ENCODE peak calls at places on chromosomes 16 and 17, in nine cellular contexts. S is pancreas; M is tibial nerve; W is thoracic aorta; I is GM23248; F is naive thymus-derived CD4-positive, alpha-beta T cell; P is brain microvascular endothelial cell; G is choroid plexus epithelial cell; U is tibial artery. T is an unnamed sample.

GRCh38 chr17:34827008-34827407 is 134.3 kb downstream of the CCT6B start:
- DNase-seq in F (no peak), G (no peak), U (no peak), P (no peak), S (no peak), I (no peak), M (no peak), W (no peak), T (no peak)

GRCh38 chr17:81909966-81910839 is 996 bp downstream of the PCYT2 start:
- DNase-seq in P (no peak), I (peak), G (no peak), W (no peak), F (no peak), U (no peak), M (no peak), S (no peak), T (no peak)

GRCh38 chr17:50308666-50309065 is 34.4 kb downstream of the TMEM92 start:
- DNase-seq in M (no peak), P (no peak), I (peak), G (no peak), U (no peak), F (no peak), W (no peak), S (no peak), T (no peak)

GRCh38 chr16:20944861-20945390 is 44.4 kb downstream of the LYRM1 start:
- DNase-seq in S (no peak), M (no peak), G (peak), U (no peak), F (peak), W (no peak), P (no peak), I (peak), T (no peak)

GRCh38 chr16:51941412-51941811 is 605.5 kb downstream of the TOX3 start:
- DNase-seq in M (no peak), W (no peak), S (no peak), U (no peak), G (no peak), F (no peak), I (no peak), P (no peak), T (no peak)

GRCh38 chr16:49952386-49952785 is 72.6 kb upstream of the CNEP1R1 start:
- DNase-seq in P (peak), I (no peak), F (no peak), G (peak), U (no peak), W (no peak), S (no peak), M (no peak), T (no peak)

GRCh38 chr16:893360-893759 is 77.4 kb downstream of the LMF1 start:
- DNase-seq in W (no peak), I (no peak), P (no peak), F (no peak), S (no peak), M (no peak), G (no peak), U (no peak), T (no peak)

GRCh38 chr17:72448019-72448418 is 327.2 kb downstream of the SOX9 start:
- DNase-seq in S (no peak), F (no peak), G (no peak), M (no peak), I (no peak), U (no peak), P (no peak), W (no peak), T (no peak)

GRCh38 chr17:82449883-82450356 is 632 bp downstream of the CYBC1 start:
- DNase-seq in W (no peak), U (no peak), P (no peak), G (no peak), M (no peak), F (no peak), S (no peak), I (peak), T (no peak)

GRCh38 chr16:86498661-86499493 is 11.4 kb upstream of the FOXF1 start:
- DNase-seq in M (no peak), F (no peak), P (no peak), U (no peak), W (no peak), S (no peak), G (no peak), I (no peak), T (no peak)

GRCh38 chr17:3474212-3474611 is 1.6 kb upstream of the ASPA start:
- DNase-seq in S (no peak), P (no peak), F (no peak), U (no peak), W (no peak), G (peak), M (no peak), I (peak), T (no peak)

GRCh38 chr16:26161461-26162180 is 469.9 kb downstream of the HS3ST4 start:
- DNase-seq in M (no peak), S (no peak), P (no peak), W (no peak), F (no peak), U (no peak), I (no peak), G (no peak), T (no peak)

GRCh38 chr17:38571833-38572274 is 33.9 kb downstream of the SRCIN1 start:
- DNase-seq in I (no peak), F (no peak), P (no peak), W (no peak), G (no peak), M (no peak), U (no peak), S (no peak), T (no peak)

GRCh38 chr16:15434425-15435215 is at the start of gene BMERB1:
- DNase-seq in G (peak), P (peak), U (peak), S (peak), M (peak), I (peak), W (peak), F (no peak), T (peak)

DNA sequence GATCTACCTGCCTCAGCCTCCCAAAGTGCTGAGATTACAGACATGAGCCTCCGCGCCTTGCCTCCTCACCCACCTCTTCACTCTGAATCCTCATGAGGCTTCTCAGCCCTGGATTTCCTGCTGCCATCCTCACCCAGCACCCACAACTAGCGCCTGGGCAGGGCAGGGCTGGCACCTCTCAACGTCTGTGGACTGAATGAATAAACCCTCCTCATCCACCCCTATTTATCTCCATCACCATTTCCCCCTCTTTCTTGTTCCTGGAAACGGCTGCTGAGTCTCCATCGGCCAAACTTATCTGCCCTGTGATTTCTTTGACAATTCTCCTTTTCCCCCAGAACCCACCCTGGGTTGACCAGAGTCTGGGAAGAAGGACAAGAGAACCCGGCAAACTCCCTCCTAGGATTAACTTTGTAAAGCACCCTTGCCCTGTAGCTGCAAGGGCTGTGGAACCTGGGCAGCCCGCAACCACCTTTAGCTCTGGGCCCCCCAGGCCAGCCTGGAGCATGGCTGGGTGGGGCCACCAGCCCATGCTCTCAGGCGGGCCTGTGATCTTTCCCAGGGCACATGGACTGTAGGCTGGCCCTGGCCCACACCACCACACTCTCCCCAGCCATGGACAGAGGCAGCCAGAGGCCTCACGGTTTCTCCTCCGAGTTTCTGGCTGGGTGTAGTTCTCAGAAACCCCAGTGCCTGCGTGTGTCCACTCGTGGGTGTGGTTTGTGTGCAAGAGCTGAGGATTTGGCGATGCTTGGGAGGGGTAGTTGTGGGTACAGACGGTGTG is 2.4 kb downstream of the SPN start:
- DNase-seq in U (no peak), I (no peak), S (no peak), P (no peak), F (peak), G (no peak), W (no peak), M (no peak), T (no peak)
- H3K4me3 ChIP-seq in U (no peak), I (no peak), S (peak), P (no peak), F (peak), G (no peak), W (peak), M (no peak), T (no peak)

DNA sequence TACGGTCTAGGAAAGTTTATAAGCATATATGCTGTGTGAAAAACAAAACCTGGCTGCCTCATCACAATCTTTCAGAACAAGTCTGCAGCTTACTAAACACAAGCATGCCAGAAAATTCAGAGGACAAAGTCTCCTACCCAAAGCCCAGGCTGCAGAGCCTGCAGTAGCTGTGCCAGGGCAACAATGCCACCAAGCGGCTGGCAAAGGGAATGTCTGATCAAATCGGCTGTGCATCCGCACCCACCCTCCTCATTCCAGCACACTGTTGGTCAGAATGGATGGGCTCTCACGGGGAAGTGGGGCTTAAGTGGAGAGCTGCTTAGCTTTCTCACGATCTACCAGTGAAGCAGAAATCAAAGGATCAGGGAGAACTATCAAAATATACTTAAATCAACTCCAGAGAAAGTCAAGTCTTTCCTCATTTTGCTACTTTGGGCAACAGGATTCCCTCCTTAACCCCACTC is 73.5 kb downstream of the CYTH1 start:
- DNase-seq in W (no peak), S (peak), F (peak), G (peak), I (peak), M (peak), U (peak), P (peak), T (peak)
- H3K4me3 ChIP-seq in W (no peak), S (no peak), F (no peak), G (no peak), I (no peak), M (no peak), U (no peak), P (no peak), T (no peak)

GRCh38 chr17:30924341-30924740 is 2.6 kb downstream of the ADAP2 start:
- DNase-seq in M (no peak), F (no peak), G (no peak), U (peak), I (no peak), S (peak), W (no peak), P (no peak), T (no peak)

GRCh38 chr17:30922235-30922993 is 669 bp downstream of the ADAP2 start:
- DNase-seq in U (peak), G (no peak), F (no peak), P (no peak), I (peak), M (no peak), W (no peak), S (peak), T (no peak)

GRCh38 chr17:30921544-30922196 is at the start of gene ADAP2:
- DNase-seq in I (peak), S (peak), P (no peak), G (no peak), M (no peak), F (no peak), W (no peak), U (peak), T (peak)

GRCh38 chr17:30920282-30920681 is 1.5 kb upstream of the ADAP2 start:
- DNase-seq in G (peak), W (no peak), I (peak), F (no peak), S (no peak), M (no peak), P (peak), U (peak), T (no peak)

DNA sequence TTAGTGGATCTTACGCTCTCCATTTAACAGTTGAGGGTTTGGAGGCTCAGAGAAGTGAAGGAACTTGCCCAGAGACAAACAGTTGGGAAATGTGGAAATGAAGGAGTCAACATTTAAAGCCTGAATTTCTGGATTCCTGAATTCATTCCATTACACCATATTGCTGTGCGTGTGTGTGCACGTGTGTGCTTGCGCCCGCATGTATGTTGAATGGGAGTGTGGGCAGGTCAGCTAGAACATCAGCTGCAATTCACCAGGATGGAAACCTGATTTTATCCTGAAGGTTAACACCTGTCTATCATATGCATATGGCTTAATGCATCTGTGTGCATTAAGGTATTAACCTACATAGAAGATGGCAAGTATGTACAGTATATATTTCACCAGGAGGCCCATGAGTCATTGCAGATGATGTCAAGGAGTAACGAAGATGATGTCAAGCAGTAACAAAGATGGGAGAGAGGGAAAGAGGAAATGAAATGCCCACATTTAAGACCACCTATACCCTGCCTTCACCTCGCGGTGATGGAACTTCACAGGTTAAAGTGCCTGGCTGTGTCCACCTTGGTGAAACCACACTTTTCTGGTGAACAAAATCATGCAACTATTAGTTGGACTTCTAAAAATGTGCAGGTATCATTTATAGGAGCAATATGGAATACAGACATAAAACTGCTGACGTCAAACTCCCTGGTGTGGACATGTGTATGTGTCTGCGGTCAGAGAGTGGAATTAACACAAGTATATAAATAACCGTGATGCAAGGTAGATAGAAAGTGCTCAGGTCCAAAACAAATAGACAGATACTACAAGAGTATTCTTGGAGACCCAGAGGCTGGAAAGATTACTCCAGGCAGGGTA is 832 bp upstream of the ADAP2 start:
- DNase-seq in M (no peak), W (no peak), F (no peak), I (peak), P (no peak), S (no peak), U (peak), G (no peak), T (no peak)
- H3K4me3 ChIP-seq in M (peak), W (peak), F (no peak), I (no peak), P (no peak), S (peak), U (no peak), G (no peak), T (no peak)

GRCh38 chr16:28936784-28937155 is 5.0 kb downstream of the CD19 start:
- DNase-seq in S (peak), I (no peak), G (no peak), P (no peak), W (no peak), M (no peak), F (no peak), U (no peak), T (no peak)
- H3K4me3 ChIP-seq in S (no peak), I (no peak), G (no peak), P (no peak), W (peak), M (peak), F (peak), U (no peak), T (no peak)

GRCh38 chr17:57260325-57261083 is 4.2 kb downstream of the MSI2 start:
- DNase-seq in M (no peak), G (no peak), U (no peak), F (no peak), W (no peak), S (no peak), I (no peak), P (no peak), T (no peak)
- H3K4me3 ChIP-seq in M (no peak), G (no peak), U (no peak), F (no peak), W (no peak), S (no peak), I (no peak), P (no peak), T (peak)

GRCh38 chr17:9004132-9004960 is 17.0 kb upstream of the NTN1 start:
- DNase-seq in P (no peak), U (no peak), S (no peak), M (no peak), G (no peak), F (no peak), W (no peak), I (no peak), T (no peak)
- H3K4me3 ChIP-seq in P (no peak), U (peak), S (peak), M (peak), G (no peak), F (peak), W (peak), I (no peak), T (peak)

GRCh38 chr17:68197091-68197996 is 50.5 kb upstream of the AMZ2 start:
- DNase-seq in G (no peak), W (no peak), M (no peak), S (peak), F (peak), P (no peak), I (no peak), U (no peak), T (no peak)

GRCh38 chr17:68199837-68200688 is 47.8 kb upstream of the AMZ2 start:
- DNase-seq in F (peak), M (no peak), G (no peak), S (no peak), U (no peak), I (no peak), P (no peak), W (no peak), T (no peak)

GRCh38 chr17:68196394-68197090 is 51.3 kb upstream of the AMZ2 start:
- DNase-seq in U (no peak), S (no peak), P (no peak), I (peak), W (no peak), M (no peak), G (no peak), F (no peak), T (no peak)

GRCh38 chr17:68198931-68199836 is 48.7 kb upstream of the AMZ2 start:
- DNase-seq in M (no peak), S (peak), U (no peak), F (peak), G (peak), I (peak), P (no peak), W (no peak), T (no peak)

DNA sequence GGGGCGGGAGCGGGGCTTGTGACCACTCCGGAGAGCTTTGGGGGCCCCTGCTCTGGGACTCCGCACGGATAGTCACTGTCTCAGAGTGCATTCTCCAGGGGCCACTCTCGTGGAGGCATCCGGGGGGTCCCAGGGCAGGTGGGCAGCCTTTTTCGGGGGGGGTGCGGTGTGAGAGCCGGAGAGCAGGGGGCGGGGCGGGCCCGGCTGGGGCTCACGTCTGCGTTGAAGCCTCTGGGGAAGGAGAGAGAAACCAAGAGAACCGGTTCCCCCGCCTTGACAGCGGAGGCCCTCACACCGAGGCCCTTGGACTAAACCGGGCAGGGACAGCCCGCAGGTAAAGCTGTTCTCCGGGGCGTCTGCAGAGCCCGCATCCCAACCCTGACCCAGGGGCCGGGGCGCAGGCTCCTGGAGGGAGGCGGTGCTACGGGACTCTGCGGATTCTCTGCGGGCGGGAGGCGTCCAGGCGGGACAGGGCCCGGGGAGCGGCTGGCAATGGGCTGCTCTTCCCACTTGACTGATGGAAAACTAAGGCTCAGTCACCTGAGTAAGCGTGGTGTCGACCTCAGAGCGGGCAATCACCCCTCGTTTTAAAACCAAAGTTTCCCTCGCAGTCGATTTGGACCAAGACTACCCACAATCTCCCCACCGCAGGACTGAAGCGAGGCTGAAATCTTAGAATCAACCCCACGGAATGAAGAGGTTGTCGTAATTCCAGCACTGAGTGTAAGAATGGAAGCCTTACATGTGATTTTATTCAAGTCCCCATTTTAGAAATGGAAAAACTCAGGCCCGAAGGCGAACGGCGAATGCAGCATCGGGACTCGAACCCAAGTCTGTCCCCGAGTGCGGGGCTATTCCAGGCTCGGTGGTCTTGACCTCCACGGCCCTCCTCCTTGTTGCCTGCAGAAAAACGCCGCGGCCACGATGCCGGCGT is 49.6 kb upstream of the AMZ2 start:
- DNase-seq in G (no peak), P (no peak), I (no peak), M (no peak), W (no peak), S (no peak), U (no peak), F (peak), T (no peak)
- H3K4me3 ChIP-seq in G (no peak), P (no peak), I (no peak), M (peak), W (peak), S (peak), U (no peak), F (peak), T (peak)

GRCh38 chr16:83814654-83814985 is 6.8 kb downstream of the HSBP1 start:
- DNase-seq in W (no peak), P (no peak), F (no peak), U (peak), I (no peak), G (no peak), S (no peak), M (no peak), T (no peak)
- H3K4me3 ChIP-seq in W (no peak), P (no peak), F (no peak), U (no peak), I (peak), G (no peak), S (no peak), M (no peak), T (no peak)

DNA sequence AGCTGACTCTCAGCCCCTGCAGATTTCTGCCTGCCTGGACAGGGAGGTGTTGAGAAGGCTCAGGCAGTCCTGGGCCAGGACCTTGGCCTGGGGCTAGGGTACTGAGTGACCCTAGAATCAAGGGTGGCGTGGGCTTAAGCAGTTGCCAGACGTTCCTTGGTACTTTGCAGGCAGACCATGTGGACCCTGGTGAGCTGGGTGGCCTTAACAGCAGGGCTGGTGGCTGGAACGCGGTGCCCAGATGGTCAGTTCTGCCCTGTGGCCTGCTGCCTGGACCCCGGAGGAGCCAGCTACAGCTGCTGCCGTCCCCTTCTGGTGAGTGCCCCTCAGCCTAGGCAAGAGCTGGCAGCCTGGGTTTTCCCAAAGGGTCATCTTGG is 3.9 kb downstream of the GRN start:
- DNase-seq in G (no peak), W (no peak), P (no peak), S (no peak), F (no peak), U (no peak), M (no peak), I (no peak), T (no peak)
- H3K4me3 ChIP-seq in G (no peak), W (no peak), P (no peak), S (no peak), F (no peak), U (no peak), M (no peak), I (no peak), T (no peak)